ENCODE peak calls at places on chromosomes 13 and 19, in six cellular contexts. J is endodermal cell, P is lower lobe of right lung, S is NB4, U is AG04449, K is AG04450. X is an unnamed sample.

GRCh38 chr19:45385392-45386221 is 15.2 kb upstream of the ERCC2 start:
- DNase-seq in P (no peak), U (no peak), K (no peak), S (no peak), J (peak; percentile 75), X (peak; percentile 36)

GRCh38 chr19:45150731-45151725 is 9.8 kb downstream of the NKPD1 start:
- DNase-seq in S (peak; percentile 36), J (no peak), K (no peak), P (no peak), U (no peak), X (no peak)

GRCh38 chr19:45059258-45059965 is 16.9 kb downstream of the ZNF296 start:
- DNase-seq in J (peak; percentile 98), S (peak; percentile 75), K (peak; percentile 15), U (no peak), P (peak; percentile 73), X (peak; percentile 51)

GRCh38 chr19:38250821-38251563 is 5.2 kb downstream of the PPP1R14A start:
- DNase-seq in U (no peak), P (peak; percentile 56), K (no peak), J (peak; percentile 71), S (no peak), X (no peak)

GRCh38 chr13:77509221-77509620 is 26.3 kb upstream of the SCEL start:
- DNase-seq in U (no peak), S (no peak), K (no peak), J (no peak), P (no peak), X (peak; percentile 61)

GRCh38 chr13:67493835-67494234 is 263.7 kb upstream of the PCDH9 start:
- DNase-seq in S (peak; percentile 36), P (no peak), J (no peak), K (no peak), U (no peak), X (no peak)

GRCh38 chr19:46618670-46619231 is 6.1 kb downstream of the PTGIR start:
- DNase-seq in K (no peak), P (no peak), J (no peak), U (no peak), S (peak; percentile 57), X (no peak)

GRCh38 chr13:36915106-36915505 is 4.9 kb downstream of the SMAD9 start:
- DNase-seq in P (no peak), U (no peak), K (no peak), J (no peak), S (no peak), X (no peak)

GRCh38 chr19:51359294-51359693 is 6.9 kb downstream of the ETFB start:
- DNase-seq in P (no peak), J (no peak), S (no peak), U (peak; percentile 79), K (peak; percentile 79), X (peak; percentile 91)

GRCh38 chr19:55112781-55113569 is 4.5 kb downstream of the PPP1R12C start:
- DNase-seq in J (peak; percentile 70), P (no peak), K (no peak), S (no peak), U (no peak), X (no peak)

GRCh38 chr13:85197431-85197830 is 601.8 kb downstream of the SLITRK6 start:
- DNase-seq in S (peak; percentile 26), K (no peak), P (no peak), J (no peak), U (no peak), X (no peak)

GRCh38 chr13:83980322-83980721 is 98.0 kb upstream of the SLITRK1 start:
- DNase-seq in U (no peak), P (no peak), K (no peak), J (no peak), S (no peak), X (no peak)

GRCh38 chr13:44756411-44756810 is 180.3 kb upstream of the TSC22D1 start:
- DNase-seq in S (no peak), J (no peak), P (no peak), U (no peak), K (no peak), X (no peak)

GRCh38 chr19:51610576-51610975 is 19.6 kb downstream of the SIGLEC5 start:
- DNase-seq in J (no peak), S (peak; percentile 25), P (no peak), K (no peak), U (no peak), X (no peak)

GRCh38 chr19:406121-406711 is 2.7 kb downstream of the C2CD4C start:
- DNase-seq in K (no peak), P (no peak), J (peak; percentile 51), S (no peak), U (no peak), X (no peak)

GRCh38 chr19:16078311-16078758 is 2.0 kb downstream of the TPM4 start:
- DNase-seq in K (no peak), P (peak; percentile 36), U (no peak), S (peak; percentile 47), J (peak; percentile 71), X (peak; percentile 81)

GRCh38 chr13:41428155-41428554 is 29.2 kb upstream of the RGCC start:
- DNase-seq in K (no peak), P (peak; percentile 46), S (no peak), U (no peak), J (peak; percentile 63), X (no peak)

GRCh38 chr13:24997367-24997967 is 98.5 kb upstream of the PABPC3 start:
- DNase-seq in J (no peak), P (no peak), K (no peak), U (no peak), S (peak; percentile 44), X (no peak)

GRCh38 chr19:23971598-23971997 is 56.9 kb downstream of the ZNF726 start:
- DNase-seq in S (no peak), P (no peak), U (no peak), K (no peak), J (no peak), X (no peak)

GRCh38 chr13:27770809-27771208 is 21.5 kb upstream of the GSX1 start:
- DNase-seq in U (no peak), K (no peak), S (peak; percentile 61), P (no peak), J (peak; percentile 76), X (no peak)

GRCh38 chr13:25890671-25891212 is 161.1 kb downstream of the SHISA2 start:
- DNase-seq in J (no peak), U (no peak), K (no peak), S (no peak), P (no peak), X (no peak)

GRCh38 chr13:51731759-51732158 is 72.2 kb downstream of the DHRS12 start:
- DNase-seq in S (peak; percentile 40), J (no peak), P (no peak), U (no peak), K (no peak), X (peak; percentile 44)

GRCh38 chr19:29704562-29705558 is 10.2 kb downstream of the C19orf12 start:
- DNase-seq in P (no peak), K (no peak), U (no peak), S (no peak), J (no peak), X (no peak)

GRCh38 chr19:7848779-7849457 is 18.9 kb downstream of the EVI5L start:
- DNase-seq in U (no peak), S (no peak), J (no peak), K (no peak), P (no peak), X (no peak)
- H3K4me3 ChIP-seq in U (no peak overlapping the region), S (no peak overlapping the region), J (no peak overlapping the region), K (no peak overlapping the region), P (no peak overlapping the region), X (no peak overlapping the region)

DNA sequence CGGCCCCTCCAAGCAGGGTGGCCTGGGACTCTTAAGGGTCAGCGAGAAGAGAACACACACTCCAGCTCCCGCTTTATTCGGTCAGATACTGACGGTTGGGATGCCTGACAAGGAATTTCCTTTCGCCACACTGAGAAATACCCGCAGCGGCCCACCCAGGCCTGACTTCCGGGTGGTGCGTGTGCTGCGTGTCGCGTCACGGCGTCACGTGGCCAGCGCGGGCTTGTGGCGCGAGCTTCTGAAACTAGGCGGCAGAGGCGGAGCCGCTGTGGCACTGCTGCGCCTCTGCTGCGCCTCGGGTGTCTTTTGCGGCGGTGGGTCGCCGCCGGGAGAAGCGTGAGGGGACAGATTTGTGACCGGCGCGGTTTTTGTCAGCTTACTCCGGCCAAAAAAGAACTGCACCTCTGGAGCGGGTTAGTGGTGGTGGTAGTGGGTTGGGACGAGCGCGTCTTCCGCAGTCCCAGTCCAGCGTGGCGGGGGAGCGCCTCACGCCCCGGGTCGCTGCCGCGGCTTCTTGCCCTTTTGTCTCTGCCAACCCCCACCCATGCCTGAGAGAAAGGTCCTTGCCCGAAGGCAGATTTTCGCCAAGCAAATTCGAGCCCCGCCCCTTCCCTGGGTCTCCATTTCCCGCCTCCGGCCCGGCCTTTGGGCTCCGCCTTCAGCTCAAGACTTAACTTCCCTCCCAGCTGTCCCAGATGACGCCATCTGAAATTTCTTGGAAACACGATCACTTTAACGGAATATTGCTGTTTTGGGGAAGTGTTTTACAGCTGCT is at the start of the genes BRCA2 and ZAR1L:
- DNase-seq in S (peak; percentile 94), P (peak; percentile 96), K (peak; percentile 71), U (no peak), J (peak; percentile 94), X (peak; percentile 89)
- TF ChIP-seq CTCF in S (no peak), P (peak; percentile 6), K (no peak), U (no peak), J (no peak), X (no peak)

GRCh38 chr13:59450218-59450617 is 713.5 kb downstream of the DIAPH3 start:
- DNase-seq in S (no peak), U (no peak), J (no peak), P (no peak), K (no peak), X (no peak)

GRCh38 chr13:59447846-59448620 is 715.7 kb downstream of the DIAPH3 start:
- DNase-seq in K (peak; percentile 43), U (no peak), S (no peak), P (no peak), J (peak; percentile 70), X (no peak)

GRCh38 chr13:59447031-59447430 is 716.7 kb downstream of the DIAPH3 start:
- DNase-seq in J (no peak), S (no peak), U (no peak), P (no peak), K (no peak), X (no peak)

GRCh38 chr13:59452189-59452588 is 711.5 kb downstream of the DIAPH3 start:
- DNase-seq in U (no peak), S (peak; percentile 67), J (no peak), K (no peak), P (no peak), X (no peak)

DNA sequence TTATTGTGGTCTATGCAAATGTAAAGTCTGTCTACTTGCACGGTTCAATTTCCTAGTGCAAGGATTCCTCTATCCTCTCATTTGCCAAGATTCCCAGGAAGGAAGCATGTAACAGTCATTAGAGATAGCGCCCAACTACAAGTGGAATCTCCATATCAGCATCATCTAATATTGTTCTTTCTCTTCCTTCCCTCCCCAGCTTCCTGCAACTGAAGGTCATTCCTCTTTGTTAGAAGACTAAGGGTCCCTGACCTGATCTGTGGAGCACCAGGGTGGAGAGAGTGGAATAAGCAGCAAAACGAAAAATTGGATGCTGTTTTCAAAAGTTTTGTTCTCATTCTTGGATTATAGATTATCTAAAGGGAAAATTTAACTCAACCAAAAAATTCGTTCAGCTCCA is 714.0 kb downstream of the DIAPH3 start:
- DNase-seq in K (no peak), S (no peak), U (no peak), J (no peak), P (no peak), X (no peak)
- H3K4me3 ChIP-seq in K (no peak overlapping the region), S (no peak overlapping the region), U (no peak overlapping the region), J (no peak overlapping the region), P (no peak overlapping the region), X (no peak overlapping the region)

DNA sequence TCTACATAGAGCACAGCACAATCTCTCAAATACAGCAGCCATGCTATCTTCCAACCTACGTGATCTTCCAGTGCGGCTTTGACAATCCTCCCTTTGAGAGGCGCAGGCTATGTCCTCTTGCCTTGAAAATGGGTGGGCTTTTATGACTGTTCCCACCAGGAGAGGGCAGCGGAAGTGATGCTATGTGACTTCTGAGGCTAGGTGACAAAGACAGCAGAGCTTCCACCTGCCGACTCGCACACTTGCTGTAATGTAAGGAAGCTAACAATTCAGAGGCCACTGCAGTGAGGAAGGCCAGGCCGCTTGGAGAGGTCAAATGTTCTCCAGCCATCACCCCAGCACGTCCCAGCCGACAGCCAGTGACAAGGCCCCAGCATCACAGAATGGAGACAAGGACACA is 65.8 kb downstream of the MRPL57 start:
- DNase-seq in K (no peak), S (peak; percentile 46), U (no peak), P (no peak), J (peak; percentile 88), X (no peak)
- TF ChIP-seq CTCF in K (no peak), S (peak; percentile 26), U (no peak), P (no peak), J (peak; percentile 71), X (no peak)

X was measured in foreskin fibroblast.